ENCODE peak calls at places on chromosomes 12 and 14, in ten cellular contexts. O, A, R, J, B, G, P, Y, M and H are unnamed samples. For H3K36me3, the result is how much of the 10 kb centered on the place peaks cover.

GRCh38 chr14:88831285-88831684 is 6.8 kb downstream of the TTC8 start:
- DNase-seq in O (no peak), A (no peak), R (no peak), J (no peak), B (no peak), G (no peak), P (no peak), Y (no peak), M (no peak), H (no peak)

GRCh38 chr12:124044809-124045321 is 71.8 kb downstream of the ZNF664 start:
- DNase-seq in O (no peak), A (no peak), R (no peak), J (no peak), B (peak), G (no peak), P (no peak), Y (no peak), M (no peak), H (no peak)

GRCh38 chr14:89953602-89954001 is 928 bp downstream of the EFCAB11 start:
- DNase-seq in O (no peak), A (no peak), R (no peak), J (no peak), B (no peak), G (no peak), P (no peak), Y (no peak), M (no peak), H (no peak)

GRCh38 chr12:104998423-104999346 is 12.6 kb downstream of the NOPCHAP1 start:
- DNase-seq in O (no peak), A (no peak), R (no peak), J (no peak), B (no peak), G (no peak), P (no peak), Y (no peak), M (peak), H (no peak)

GRCh38 chr14:66330916-66331315 is 155.3 kb upstream of the CCDC196 start:
- DNase-seq in O (no peak), A (no peak), R (no peak), J (no peak), B (no peak), G (no peak), P (no peak), Y (no peak), M (no peak), H (no peak)

GRCh38 chr12:76552343-76552938 is 7.1 kb downstream of the OSBPL8 start:
- DNase-seq in O (no peak), A (no peak), R (no peak), J (no peak), B (no peak), G (no peak), P (no peak), Y (no peak), M (no peak), H (no peak)

GRCh38 chr14:56491299-56492285 is 88.0 kb upstream of the TMEM260 start:
- DNase-seq in O (peak), A (peak), R (peak), J (no peak), B (peak), G (peak), P (no peak), Y (no peak), M (no peak), H (peak)

GRCh38 chr14:27995688-27996087 is 770.9 kb upstream of the FOXG1 start:
- DNase-seq in O (no peak), A (no peak), R (no peak), J (no peak), B (no peak), G (no peak), P (no peak), Y (no peak), M (no peak), H (no peak)

GRCh38 chr12:58745348-58746125 is 174.8 kb downstream of the LRIG3 start:
- DNase-seq in O (no peak), A (no peak), R (no peak), J (no peak), B (no peak), G (peak), P (no peak), Y (no peak), M (no peak), H (no peak)

GRCh38 chr12:20472089-20472488 is 103.8 kb downstream of the PDE3A start:
- DNase-seq in O (no peak), A (no peak), R (no peak), J (no peak), B (no peak), G (no peak), P (no peak), Y (no peak), M (no peak), H (no peak)

GRCh38 chr12:4439736-4440135 is 5.9 kb downstream of the FGF6 start:
- DNase-seq in O (no peak), A (no peak), R (no peak), J (no peak), B (no peak), G (peak), P (no peak), Y (no peak), M (no peak), H (no peak)

GRCh38 chr14:22847661-22848341 is 11.4 kb downstream of the MMP14 start:
- DNase-seq in O (peak), A (no peak), R (peak), J (no peak), B (no peak), G (peak), P (peak), Y (no peak), M (no peak), H (no peak)

GRCh38 chr12:115872919-115873357 is 404.6 kb downstream of the MED13L start:
- DNase-seq in O (peak), A (no peak), R (no peak), J (peak), B (no peak), G (peak), P (no peak), Y (no peak), M (no peak), H (peak)

GRCh38 chr12:103626498-103626897 is 39.4 kb downstream of the STAB2 start:
- DNase-seq in O (peak), A (no peak), R (peak), J (no peak), B (no peak), G (peak), P (peak), Y (peak), M (no peak), H (peak)

GRCh38 chr12:98532687-98533304 is 17.4 kb downstream of the TMPO start:
- DNase-seq in O (peak), A (no peak), R (peak), J (no peak), B (no peak), G (peak), P (no peak), Y (no peak), M (no peak), H (no peak)

GRCh38 chr12:80648866-80649265 is 58.6 kb upstream of the MYF6 start:
- DNase-seq in O (no peak), A (no peak), R (peak), J (no peak), B (no peak), G (no peak), P (no peak), Y (no peak), M (no peak), H (no peak)

GRCh38 chr14:100239200-100239839 is 376 bp downstream of the YY1 start:
- DNase-seq in O (peak), A (no peak), R (no peak), J (no peak), B (no peak), G (peak), P (peak), Y (peak), M (peak), H (no peak)

GRCh38 chr14:104145826-104146642 is 7.6 kb downstream of the KIF26A start:
- DNase-seq in O (no peak), A (no peak), R (no peak), J (no peak), B (peak), G (peak), P (no peak), Y (no peak), M (peak), H (no peak)

GRCh38 chr14:93736378-93737014 is 51.8 kb downstream of the PRIMA1 start:
- DNase-seq in O (no peak), A (no peak), R (no peak), J (no peak), B (no peak), G (peak), P (no peak), Y (no peak), M (peak), H (no peak)

GRCh38 chr12:43750814-43751213 is 7.8 kb downstream of the PUS7L start:
- DNase-seq in O (no peak), A (no peak), R (no peak), J (no peak), B (no peak), G (no peak), P (no peak), Y (no peak), M (no peak), H (no peak)

GRCh38 chr12:119809023-119809422 is 68.1 kb downstream of the CIT start:
- DNase-seq in O (no peak), A (no peak), R (no peak), J (no peak), B (no peak), G (no peak), P (no peak), Y (no peak), M (no peak), H (no peak)

GRCh38 chr12:79531547-79531946 is 159.2 kb downstream of the PAWR start:
- DNase-seq in O (peak), A (no peak), R (no peak), J (no peak), B (no peak), G (no peak), P (no peak), Y (no peak), M (no peak), H (no peak)

GRCh38 chr12:94231718-94232117 is 83.3 kb downstream of the PLXNC1 start:
- DNase-seq in O (no peak), A (no peak), R (no peak), J (no peak), B (no peak), G (no peak), P (no peak), Y (no peak), M (no peak), H (no peak)

GRCh38 chr14:81170829-81171195 is 49.9 kb downstream of the GTF2A1 start:
- DNase-seq in O (no peak), A (no peak), R (no peak), J (no peak), B (no peak), G (no peak), P (no peak), Y (no peak), M (no peak), H (no peak)

GRCh38 chr12:122244565-122245371 is 18.9 kb upstream of the DIABLO start:
- DNase-seq in O (no peak), A (no peak), R (no peak), J (no peak), B (no peak), G (no peak), P (no peak), Y (no peak), M (no peak), H (no peak)
- H3K36me3 ChIP-seq in O (under half), A (under half), R (under half), J (under half), B (under half), G (under half), P (under half), Y (half or more), M (under half), H (under half)

GRCh38 chr12:55965941-55966407 is at the start of gene PMEL:
- DNase-seq in O (peak), A (no peak), R (peak), J (no peak), B (no peak), G (peak), P (no peak), Y (no peak), M (no peak), H (no peak)

GRCh38 chr12:55966408-55967281 is at the start of gene CDK2:
- DNase-seq in O (peak), A (no peak), R (peak), J (peak), B (peak), G (peak), P (peak), Y (peak), M (peak), H (no peak)

GRCh38 chr12:55969356-55969755 is 2.7 kb downstream of the CDK2 start:
- DNase-seq in O (no peak), A (no peak), R (no peak), J (no peak), B (no peak), G (no peak), P (no peak), Y (peak), M (no peak), H (no peak)

GRCh38 chr12:55965240-55965639 is 602 bp downstream of the PMEL start:
- DNase-seq in O (no peak), A (no peak), R (no peak), J (no peak), B (no peak), G (peak), P (no peak), Y (no peak), M (no peak), H (no peak)

GRCh38 chr12:55963760-55964159 is 2.1 kb downstream of the PMEL start:
- DNase-seq in O (no peak), A (no peak), R (no peak), J (no peak), B (no peak), G (no peak), P (no peak), Y (no peak), M (no peak), H (no peak)
- H3K4me3 ChIP-seq in O (no peak), A (no peak), R (no peak), J (no peak), B (no peak), G (no peak), P (no peak), Y (no peak), M (no peak), H (no peak)

GRCh38 chr12:112458751-112459150 is 40.0 kb downstream of the PTPN11 start:
- DNase-seq in O (no peak), A (no peak), R (no peak), J (no peak), B (no peak), G (no peak), P (no peak), Y (no peak), M (no peak), H (no peak)

GRCh38 chr12:112458330-112458729 is 39.6 kb downstream of the PTPN11 start:
- DNase-seq in O (no peak), A (no peak), R (no peak), J (no peak), B (no peak), G (no peak), P (no peak), Y (no peak), M (no peak), H (no peak)

GRCh38 chr12:112450725-112451124 is 32.0 kb downstream of the PTPN11 start:
- DNase-seq in O (no peak), A (no peak), R (no peak), J (no peak), B (no peak), G (no peak), P (no peak), Y (no peak), M (no peak), H (no peak)

DNA sequence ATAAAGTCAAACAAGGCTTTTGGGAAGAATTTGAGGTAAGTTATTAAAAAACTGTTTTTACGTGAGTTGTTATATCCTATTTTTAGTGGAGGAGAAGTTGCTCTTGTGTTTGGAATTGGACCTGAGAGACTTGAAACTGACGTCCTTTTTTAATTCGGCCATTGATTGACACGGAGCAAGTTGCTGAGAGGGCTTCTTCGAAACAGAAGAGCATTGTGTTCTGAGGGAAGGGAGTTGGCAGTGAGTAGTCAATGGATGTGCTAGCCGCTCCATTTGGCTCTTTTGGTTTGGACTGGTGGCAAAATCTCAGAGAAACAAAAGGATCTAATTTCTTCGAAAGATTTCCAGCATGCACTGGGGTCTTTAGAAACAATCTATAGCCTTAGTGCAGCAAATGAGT is 37.3 kb downstream of the PTPN11 start:
- DNase-seq in O (no peak), A (no peak), R (no peak), J (no peak), B (no peak), G (no peak), P (no peak), Y (no peak), M (no peak), H (no peak)
- H3K36me3 ChIP-seq in O (under half), A (under half), R (under half), J (under half), B (under half), G (half or more), P (under half), Y (half or more), M (under half), H (under half)

GRCh38 chr12:46534442-46534841 is 161.9 kb upstream of the SLC38A2 start:
- DNase-seq in O (no peak), A (no peak), R (no peak), J (no peak), B (no peak), G (no peak), P (no peak), Y (no peak), M (no peak), H (no peak)

GRCh38 chr12:46538976-46539375 is 166.4 kb upstream of the SLC38A2 start:
- DNase-seq in O (no peak), A (no peak), R (no peak), J (no peak), B (no peak), G (no peak), P (no peak), Y (no peak), M (no peak), H (no peak)

GRCh38 chr12:46535907-46536306 is 163.3 kb upstream of the SLC38A2 start:
- DNase-seq in O (no peak), A (no peak), R (no peak), J (no peak), B (no peak), G (no peak), P (no peak), Y (no peak), M (no peak), H (no peak)

GRCh38 chr12:46533723-46534122 is 161.2 kb upstream of the SLC38A2 start:
- DNase-seq in O (no peak), A (no peak), R (no peak), J (no peak), B (no peak), G (no peak), P (no peak), Y (no peak), M (no peak), H (no peak)

DNA sequence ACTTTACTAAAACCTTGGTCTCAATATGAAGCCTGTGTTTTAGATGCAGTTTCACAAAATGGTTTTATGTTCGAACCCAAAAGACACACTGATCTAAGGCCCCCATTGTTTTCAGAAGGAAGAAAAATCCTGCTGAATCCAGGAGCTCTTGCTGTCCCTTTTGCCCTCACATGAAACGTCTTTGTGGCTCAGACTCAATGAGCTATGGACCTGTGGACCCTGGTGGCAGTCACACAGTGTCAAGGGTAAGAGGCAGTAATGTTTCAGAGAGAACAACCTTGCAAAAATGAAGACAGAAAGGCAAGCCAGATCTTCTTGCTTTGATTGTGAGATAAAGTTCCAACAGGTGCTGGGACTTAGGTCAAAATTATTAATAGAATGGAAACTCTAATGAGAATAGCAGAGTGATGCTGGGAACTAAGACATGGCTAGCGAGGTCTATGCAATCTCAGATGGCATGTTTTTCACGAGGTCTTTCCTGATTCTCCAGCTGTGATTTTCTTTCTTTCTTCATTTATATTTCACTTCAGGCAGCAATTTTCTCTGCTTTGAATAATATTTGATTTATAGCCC is 164.9 kb upstream of the SLC38A2 start:
- DNase-seq in O (no peak), A (no peak), R (no peak), J (no peak), B (no peak), G (no peak), P (no peak), Y (no peak), M (no peak), H (no peak)
- H3K4me3 ChIP-seq in O (no peak), A (no peak), R (no peak), J (no peak), B (no peak), G (no peak), P (no peak), Y (no peak), M (no peak), H (no peak)

DNA sequence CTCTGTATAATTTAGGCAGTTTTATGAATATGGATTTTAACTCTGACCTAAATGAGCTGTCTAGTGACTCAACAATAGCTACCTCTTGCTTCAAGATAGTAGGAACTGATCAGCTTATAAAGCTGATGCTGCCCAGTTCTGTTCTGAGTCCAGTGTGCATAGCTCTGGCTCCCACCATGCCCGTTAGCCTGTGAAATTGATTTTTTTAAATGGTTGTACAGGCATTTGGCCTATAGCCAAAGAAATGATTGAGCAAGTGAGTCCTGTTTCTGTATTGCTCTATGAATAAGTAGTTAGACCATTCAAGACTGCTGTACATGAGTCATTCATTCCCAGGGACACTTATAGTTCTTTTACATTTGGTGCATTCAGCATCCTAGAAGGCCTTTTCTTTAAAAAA is 36.4 kb downstream of the SAMD4A start:
- DNase-seq in O (no peak), A (no peak), R (peak), J (no peak), B (no peak), G (no peak), P (no peak), Y (no peak), M (no peak), H (no peak)
- H3K36me3 ChIP-seq in O (under half), A (under half), R (under half), J (under half), B (under half), G (under half), P (under half), Y (under half), M (under half), H (under half)

GRCh38 chr12:126780343-126780742 is 1486.6 kb upstream of the TMEM132C start:
- DNase-seq in O (no peak), A (no peak), R (no peak), J (no peak), B (no peak), G (no peak), P (no peak), Y (no peak), M (no peak), H (no peak)
- H3K4me3 ChIP-seq in O (no peak), A (no peak), R (no peak), J (no peak), B (no peak), G (no peak), P (no peak), Y (no peak), M (no peak), H (no peak)

GRCh38 chr12:57195186-57195585 is 21.4 kb upstream of the NXPH4 start:
- DNase-seq in O (no peak), A (no peak), R (no peak), J (no peak), B (no peak), G (no peak), P (no peak), Y (no peak), M (no peak), H (no peak)

GRCh38 chr12:57192920-57193319 is 23.7 kb upstream of the NXPH4 start:
- DNase-seq in O (no peak), A (no peak), R (no peak), J (no peak), B (no peak), G (no peak), P (no peak), Y (no peak), M (no peak), H (no peak)

GRCh38 chr12:57194253-57194652 is 22.3 kb upstream of the NXPH4 start:
- DNase-seq in O (no peak), A (no peak), R (no peak), J (no peak), B (no peak), G (no peak), P (no peak), Y (no peak), M (no peak), H (no peak)

GRCh38 chr12:57195655-57196371 is 20.8 kb upstream of the NXPH4 start:
- DNase-seq in O (no peak), A (no peak), R (no peak), J (no peak), B (no peak), G (no peak), P (no peak), Y (no peak), M (no peak), H (no peak)

DNA sequence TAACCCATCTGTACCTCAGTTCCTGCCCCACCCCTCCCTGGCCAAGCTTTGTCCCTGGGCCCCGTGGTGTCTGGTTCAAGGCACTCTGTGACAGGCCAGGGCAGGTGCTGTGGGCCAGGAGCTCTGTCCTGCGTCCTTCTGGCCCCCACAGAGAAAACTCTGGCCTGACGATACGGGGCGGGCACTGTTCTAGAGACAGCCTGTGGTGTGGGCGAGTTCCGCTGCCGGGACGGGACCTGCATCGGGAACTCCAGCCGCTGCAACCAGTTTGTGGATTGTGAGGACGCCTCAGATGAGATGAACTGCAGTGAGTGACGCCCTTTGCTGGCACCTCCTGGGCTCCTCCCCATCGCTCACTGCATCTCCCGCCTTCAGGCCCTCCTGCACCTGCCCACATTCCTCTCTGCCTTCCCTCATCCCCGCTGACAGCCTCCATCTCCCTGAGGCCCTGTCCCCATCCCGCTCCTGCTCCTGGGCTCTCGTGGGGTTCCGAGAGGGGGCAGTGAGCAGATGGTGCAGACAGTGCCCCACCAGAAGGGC is 22.8 kb upstream of the NXPH4 start:
- DNase-seq in O (no peak), A (no peak), R (no peak), J (no peak), B (no peak), G (no peak), P (no peak), Y (no peak), M (no peak), H (no peak)
- H3K36me3 ChIP-seq in O (under half), A (under half), R (half or more), J (under half), B (under half), G (under half), P (under half), Y (half or more), M (under half), H (half or more)